ENCODE peak calls at places on chromosomes 11 and 22, in five cellular contexts. N is kidney glomerular epithelial cell; J is NCI-H1436; U is left ventricle myocardium superior; Q is activated CD4-positive, alpha-beta T cell treated with anti-CD3 and anti-CD28 coated beads, Interleukin-2, amount 50 U/mL, for 24 hours. V is an unnamed sample.

GRCh38 chr11:131800452-131800851 is 430.0 kb downstream of the NTM start:
- DNase-seq in J (no peak), N (no peak), Q (no peak), U (no peak), V (no peak)

GRCh38 chr22:47687776-47688175 is 925.3 kb downstream of the TBC1D22A start:
- DNase-seq in N (no peak), U (no peak), Q (no peak), J (no peak), V (no peak)

GRCh38 chr11:33674035-33674814 is 26.4 kb downstream of the C11orf91 start:
- DNase-seq in Q (no peak), J (no peak), U (no peak), N (no peak), V (no peak)

GRCh38 chr11:110454609-110455008 is 24.9 kb downstream of the FDX1 start:
- DNase-seq in U (no peak), N (no peak), J (no peak), Q (no peak), V (no peak)

GRCh38 chr22:17205432-17205831 is 13.8 kb downstream of the ADA2 start:
- DNase-seq in J (peak), Q (no peak), N (no peak), U (no peak), V (no peak)

GRCh38 chr11:128859563-128860441 is 7.3 kb downstream of the KCNJ1 start:
- DNase-seq in Q (peak), N (peak), U (peak), J (no peak), V (no peak)

GRCh38 chr11:96197221-96197620 is 145.8 kb downstream of the MAML2 start:
- DNase-seq in N (no peak), U (no peak), Q (no peak), J (no peak), V (no peak)

GRCh38 chr22:22463855-22464540 is 44.5 kb downstream of the ZNF280B start:
- DNase-seq in N (peak), U (no peak), Q (peak), J (peak), V (peak)

GRCh38 chr22:46936378-46936916 is 174.0 kb downstream of the TBC1D22A start:
- DNase-seq in U (no peak), N (peak), J (no peak), Q (no peak), V (no peak)

GRCh38 chr11:129374993-129375721 is 491 bp upstream of the BARX2 start:
- DNase-seq in N (peak), J (no peak), Q (no peak), U (peak), V (no peak)

GRCh38 chr11:130124096-130124495 is 35.5 kb upstream of the ST14 start:
- DNase-seq in J (no peak), U (peak), Q (no peak), N (peak), V (no peak)

GRCh38 chr11:10397226-10397987 is 57.7 kb upstream of the AMPD3 start:
- DNase-seq in J (no peak), U (no peak), N (no peak), Q (no peak), V (no peak)

GRCh38 chr11:4375431-4376113 is 7.4 kb upstream of the OR52B4 start:
- DNase-seq in U (no peak), N (no peak), Q (no peak), J (no peak), V (no peak)

GRCh38 chr22:46336119-46337078 is 885 bp downstream of the TRMU start:
- DNase-seq in Q (no peak), U (peak), N (peak), J (no peak), V (no peak)

V was measured in NCI-H1417 treated with DMSO at 0.1 percent for 48 hours.